ENCODE peak calls at places on chromosomes 5 and 9, in ten cellular contexts. X is nephron progenitor cell; N is CD8-positive, alpha-beta T cell; P is HFF-Myc; U is stomach; M is left ventricle myocardium inferior; Z is bronchial epithelial cell; R is cardiac fibroblast; E is transverse colon; S is GM20000. B is an unnamed sample.

GRCh38 chr5:72661405-72661804 is 154.2 kb upstream of the ZNF366 start:
- DNase-seq in X (no peak), U (no peak), Z (peak), S (no peak), M (no peak), P (peak), R (no peak), E (no peak), N (no peak), B (no peak)

GRCh38 chr5:102312586-102312985 is 16.5 kb upstream of the SLCO4C1 start:
- DNase-seq in N (no peak), Z (peak), U (no peak), M (no peak), P (no peak), S (no peak), X (no peak), E (no peak), R (no peak), B (no peak)

GRCh38 chr5:78803386-78803785 is 154.8 kb upstream of the LHFPL2 start:
- DNase-seq in M (peak), U (no peak), E (peak), X (no peak), N (no peak), P (no peak), S (no peak), Z (no peak), R (peak), B (no peak)

GRCh38 chr5:172150514-172151425 is 37.3 kb downstream of the STK10 start:
- DNase-seq in R (peak), X (no peak), M (peak), N (peak), S (peak), E (peak), U (peak), Z (no peak), P (no peak), B (no peak)

GRCh38 chr9:79592736-79593493 is 21.1 kb downstream of the TLE4 start:
- DNase-seq in M (no peak), U (no peak), P (no peak), Z (peak), E (no peak), S (no peak), N (no peak), R (no peak), X (no peak), B (no peak)

GRCh38 chr9:2134391-2134790 is 119.2 kb downstream of the SMARCA2 start:
- DNase-seq in P (no peak), E (no peak), X (no peak), R (peak), Z (no peak), U (no peak), N (no peak), M (no peak), S (no peak), B (no peak)

GRCh38 chr5:112413611-112414010 is 5.5 kb downstream of the EPB41L4A start:
- DNase-seq in Z (peak), N (no peak), U (no peak), P (no peak), R (no peak), M (no peak), X (no peak), E (no peak), S (no peak), B (no peak)

GRCh38 chr5:64635056-64635686 is 55.1 kb upstream of the SHISAL2B start:
- DNase-seq in S (peak), M (no peak), E (no peak), N (no peak), R (peak), P (peak), X (no peak), U (no peak), Z (peak), B (no peak)

GRCh38 chr5:76252437-76252836 is 150.6 kb upstream of the IQGAP2 start:
- DNase-seq in S (no peak), E (no peak), U (no peak), P (no peak), N (no peak), Z (peak), M (no peak), X (no peak), R (no peak), B (no peak)

GRCh38 chr5:124519396-124519795 is 227.0 kb downstream of the ZNF608 start:
- DNase-seq in E (no peak), P (no peak), R (peak), U (no peak), X (no peak), M (no peak), Z (peak), N (no peak), S (no peak), B (no peak)

GRCh38 chr5:149113669-149114068 is 27.6 kb upstream of the ABLIM3 start:
- DNase-seq in X (no peak), M (no peak), N (no peak), P (no peak), U (no peak), R (peak), E (no peak), Z (peak), S (no peak), B (no peak)

GRCh38 chr5:10747678-10748622 is 13.1 kb downstream of the DAP start:
- DNase-seq in Z (no peak), U (no peak), R (no peak), N (no peak), E (no peak), S (no peak), P (no peak), M (no peak), X (no peak), B (no peak)

GRCh38 chr5:152987156-152987555 is 503.3 kb upstream of the GRIA1 start:
- DNase-seq in M (no peak), N (no peak), X (no peak), R (no peak), E (no peak), S (no peak), U (peak), Z (no peak), P (no peak), B (no peak)

GRCh38 chr5:57863661-57864060 is 381.1 kb upstream of the ACTBL2 start:
- DNase-seq in U (no peak), R (no peak), P (peak), E (no peak), Z (no peak), S (no peak), X (no peak), N (no peak), M (no peak), B (no peak)

GRCh38 chr5:111099058-111099778 is 7.1 kb downstream of the WDR36 start:
- DNase-seq in P (no peak), N (no peak), Z (no peak), S (no peak), M (no peak), R (peak), U (no peak), X (no peak), E (no peak), B (no peak)

GRCh38 chr5:157571357-157571827 is 4.2 kb downstream of the ADAM19 start:
- DNase-seq in S (peak), U (no peak), Z (no peak), P (no peak), M (no peak), R (peak), N (no peak), X (no peak), E (peak), B (no peak)

GRCh38 chr9:105296889-105297288 is 52.4 kb downstream of the SLC44A1 start:
- DNase-seq in R (peak), X (no peak), N (no peak), E (no peak), M (no peak), Z (peak), P (no peak), S (no peak), U (no peak), B (no peak)

GRCh38 chr5:15026944-15027343 is 155.4 kb upstream of the ANKH start:
- DNase-seq in E (no peak), R (no peak), N (no peak), U (no peak), S (no peak), P (no peak), M (no peak), Z (no peak), X (no peak), B (no peak)

GRCh38 chr5:175742290-175742994 is 84.6 kb downstream of the HRH2 start:
- DNase-seq in M (no peak), U (no peak), Z (no peak), P (no peak), S (no peak), R (no peak), N (peak), X (no peak), E (no peak), B (no peak)
- TF ChIP-seq CTCF in M (no peak), U (no peak), Z (no peak), P (no peak), S (no peak), R (no peak), N (no peak), X (no peak), E (no peak), B (no peak)

DNA sequence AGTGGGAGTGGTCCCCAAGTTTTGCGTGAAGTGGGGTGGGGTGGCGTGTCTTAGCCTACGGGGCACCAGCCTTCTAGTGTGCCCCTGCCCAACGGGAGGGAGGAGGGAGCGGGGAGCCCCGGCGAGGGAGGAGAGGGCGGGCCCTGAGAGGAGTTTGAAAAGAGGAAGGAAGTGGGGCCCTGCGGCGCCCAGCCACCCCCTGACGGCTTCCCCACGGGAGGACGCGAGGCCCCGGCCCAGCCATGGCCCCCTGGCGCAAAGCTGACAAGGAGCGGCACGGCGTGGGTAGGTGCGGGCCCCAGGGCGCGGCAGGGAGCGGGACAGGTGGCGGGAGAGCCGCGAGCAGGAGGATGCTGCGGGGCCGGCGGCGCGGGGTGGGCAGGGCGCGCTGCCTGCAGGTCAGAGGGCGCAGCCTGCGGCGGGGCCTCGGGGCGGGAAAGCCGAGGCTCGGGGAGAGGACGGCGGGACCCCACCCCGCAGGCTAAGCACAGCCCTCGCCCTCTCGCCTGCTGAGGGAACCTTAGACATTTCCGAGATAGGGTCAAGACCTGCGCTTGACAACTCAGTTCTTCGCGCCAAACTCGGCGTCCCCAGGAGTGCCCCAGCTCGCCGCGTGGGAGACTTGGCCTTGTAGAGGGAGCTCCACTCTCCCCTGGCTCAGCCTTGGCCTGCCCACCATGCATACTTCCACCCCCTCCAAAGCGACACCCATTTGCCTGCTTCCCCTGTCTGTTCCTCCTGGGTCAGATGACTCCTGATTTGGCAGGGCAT is at the start of gene DOCK2:
- DNase-seq in U (peak), R (no peak), N (peak), M (peak), Z (no peak), S (peak), E (peak), P (no peak), X (peak), B (no peak)
- TF ChIP-seq CTCF in U (no peak), R (no peak), N (no peak), M (no peak), Z (no peak), S (no peak), E (no peak), P (no peak), X (no peak), B (no peak)

DNA sequence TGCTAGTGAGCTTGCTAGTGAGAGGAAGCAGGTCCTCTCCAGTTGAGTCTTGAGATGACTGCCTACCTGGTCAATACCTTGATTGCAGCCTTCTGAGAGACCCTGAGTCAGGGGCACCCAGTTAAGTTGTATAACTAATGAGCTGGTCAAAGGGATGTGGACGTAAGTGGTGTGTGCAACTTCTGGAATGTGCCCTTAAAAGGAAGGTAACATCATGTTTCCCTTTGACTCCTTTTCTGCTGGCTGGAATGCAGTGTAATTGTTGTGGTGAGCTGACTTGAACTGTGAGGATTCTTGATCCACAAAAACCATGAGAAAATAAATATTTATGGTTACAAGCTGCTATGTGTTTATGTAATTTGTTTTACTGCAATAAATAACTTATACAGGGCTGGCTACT is 2.4 kb upstream of the SNX2 start:
- DNase-seq in E (no peak), X (no peak), Z (peak), M (no peak), U (no peak), P (no peak), S (no peak), N (no peak), R (peak), B (no peak)
- TF ChIP-seq CTCF in E (no peak), X (no peak), Z (no peak), M (no peak), U (no peak), P (no peak), S (no peak), N (no peak), R (no peak), B (no peak)

GRCh38 chr9:122912964-122913673 is at the start of gene ZBTB6:
- DNase-seq in M (peak), N (peak), R (peak), U (peak), S (peak), Z (peak), X (peak), E (peak), P (no peak), B (peak)

DNA sequence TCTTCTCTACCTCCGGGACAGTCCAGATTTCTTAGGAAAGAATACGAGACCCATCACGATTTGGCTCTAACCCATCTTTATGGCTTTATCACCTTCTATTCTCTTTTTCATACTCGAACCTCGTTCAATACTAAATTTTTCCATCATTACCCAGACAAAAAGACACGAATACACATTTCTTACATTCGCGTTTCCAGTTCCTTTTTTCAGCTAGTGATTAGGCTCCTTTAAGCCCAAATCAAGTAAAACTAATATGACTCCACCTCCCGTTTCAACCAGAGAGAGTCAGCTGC is 506 bp downstream of the ZBTB6 start:
- DNase-seq in X (no peak), N (no peak), Z (no peak), M (no peak), S (no peak), U (no peak), R (no peak), E (no peak), P (no peak), B (no peak)
- TF ChIP-seq CTCF in X (no peak), N (no peak), Z (no peak), M (no peak), S (no peak), U (no peak), R (no peak), E (no peak), P (no peak), B (no peak)

GRCh38 chr9:126818482-126818881 is 13.6 kb downstream of the ZBTB43 start:
- DNase-seq in N (no peak), S (no peak), Z (no peak), X (no peak), U (no peak), P (no peak), R (no peak), E (no peak), M (no peak), B (no peak)

GRCh38 chr9:126809068-126809467 is 4.2 kb downstream of the ZBTB43 start:
- DNase-seq in M (no peak), R (peak), P (no peak), N (no peak), U (no peak), E (no peak), S (no peak), Z (peak), X (no peak), B (no peak)

DNA sequence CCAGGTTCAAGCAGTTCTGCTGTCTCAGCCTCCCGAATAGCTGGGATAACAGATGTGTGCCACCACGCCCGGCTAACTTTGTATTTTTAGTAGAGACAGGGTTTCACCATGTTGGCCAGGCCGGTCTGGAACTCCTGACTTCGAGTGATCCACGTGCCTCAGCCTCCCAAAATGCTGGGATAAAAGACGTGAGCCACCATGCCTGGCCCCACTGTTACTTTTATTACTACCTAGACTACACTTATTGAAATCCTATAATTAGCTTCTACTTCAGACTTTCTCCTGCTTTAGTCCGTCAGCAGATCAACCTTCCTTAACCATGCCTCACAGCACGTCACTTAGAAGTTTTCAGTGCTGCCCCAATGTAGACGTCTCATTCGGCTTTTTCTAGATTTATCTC is 8.2 kb downstream of the ZBTB43 start:
- DNase-seq in R (no peak), P (no peak), E (no peak), Z (no peak), X (no peak), S (no peak), N (no peak), U (no peak), M (no peak), B (no peak)
- TF ChIP-seq CTCF in R (no peak), P (no peak), E (no peak), Z (no peak), X (no peak), S (no peak), N (no peak), U (no peak), M (no peak), B (no peak)

GRCh38 chr9:114417511-114417910 is 29.7 kb upstream of the AKNA start:
- DNase-seq in E (no peak), P (peak), Z (no peak), X (no peak), M (no peak), S (no peak), U (no peak), R (peak), N (no peak), B (no peak)
- TF ChIP-seq CTCF in E (no peak), P (no peak), Z (no peak), X (no peak), M (no peak), S (no peak), U (no peak), R (peak), N (no peak), B (no peak)

GRCh38 chr9:19512432-19512831 is 103.6 kb downstream of the ACER2 start:
- DNase-seq in E (no peak), N (no peak), M (no peak), U (no peak), X (no peak), Z (no peak), P (no peak), S (no peak), R (no peak), B (no peak)

GRCh38 chr9:19513671-19514275 is 105.0 kb downstream of the ACER2 start:
- DNase-seq in M (no peak), P (no peak), U (no peak), S (no peak), X (no peak), R (peak), N (no peak), E (no peak), Z (no peak), B (no peak)

GRCh38 chr9:19521205-19521604 is 112.4 kb downstream of the ACER2 start:
- DNase-seq in U (no peak), P (no peak), M (no peak), X (no peak), S (no peak), N (no peak), Z (no peak), E (no peak), R (no peak), B (no peak)

GRCh38 chr9:19516348-19516747 is 107.5 kb downstream of the ACER2 start:
- DNase-seq in N (no peak), P (no peak), Z (no peak), E (no peak), X (no peak), S (no peak), R (no peak), M (no peak), U (no peak), B (no peak)

GRCh38 chr9:19517202-19517942 is 108.6 kb downstream of the ACER2 start:
- DNase-seq in U (no peak), M (no peak), N (no peak), P (no peak), Z (peak), R (no peak), S (peak), E (no peak), X (peak), B (no peak)
- TF ChIP-seq CTCF in U (no peak), M (no peak), N (no peak), P (peak), Z (peak), R (peak), S (peak), E (peak), X (peak), B (peak)

DNA sequence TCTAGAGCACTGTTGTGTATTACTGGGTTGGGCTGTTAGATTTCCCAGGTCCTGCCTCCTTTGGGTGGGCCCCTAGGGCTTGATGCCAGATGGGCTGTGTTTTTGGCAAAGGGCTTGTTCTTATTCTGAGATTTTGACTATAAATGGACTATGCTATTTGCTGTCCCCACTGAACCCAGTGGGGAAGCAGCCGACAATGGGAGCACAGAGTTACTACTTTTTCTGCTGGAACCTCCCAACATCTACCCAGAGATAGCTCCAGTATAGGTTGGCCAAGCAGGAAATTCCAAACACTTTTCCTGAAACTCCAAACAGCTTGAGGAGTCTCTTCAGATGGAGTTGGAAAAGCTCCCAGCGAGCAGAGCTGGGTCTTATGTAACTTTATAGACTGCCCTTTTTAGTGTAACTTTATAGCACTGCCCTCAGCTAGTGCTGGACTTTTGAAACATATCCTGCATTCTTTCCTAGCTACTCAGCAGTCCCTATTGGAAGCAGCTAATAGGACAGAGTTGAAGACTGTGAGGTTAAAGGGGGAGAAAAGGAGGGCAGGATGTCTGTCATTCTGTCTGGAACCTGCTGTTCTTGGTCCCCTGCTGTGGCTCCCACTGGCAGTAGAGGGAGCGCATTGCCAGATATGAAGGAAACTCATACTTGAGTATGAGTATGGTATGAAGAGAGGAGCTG is 21.0 kb downstream of the RUSC2 start:
- DNase-seq in M (peak), Z (peak), X (no peak), E (peak), S (no peak), P (peak), N (no peak), U (peak), R (peak), B (no peak)
- TF ChIP-seq CTCF in M (peak), Z (peak), X (no peak), E (no peak), S (no peak), P (peak), N (no peak), U (no peak), R (peak), B (no peak)

B was measured in LNCaP clone FGC.